ENCODE peak calls at places on chromosome 9, in six cellular contexts. One of them, this sample, is unnamed.
A peak's percentile ranks its signal among the peaks of the same experiment; 100 is the strongest.

GRCh38 chr9:122099271-122099869 is 6.3 kb upstream of the TTLL11 start:
- DNase-seq in K562: peak; percentile 88
- DNase-seq in endothelial cell of umbilical vein: peak; percentile 60
- DNase-seq in A549: peak; percentile 69
- DNase-seq in HepG2: peak; percentile 60
- DNase-seq in GM12878: no peak
- DNase-seq in this sample: peak; percentile 74

GRCh38 chr9:23677446-23677845 is 148.6 kb downstream of the ELAVL2 start:
- DNase-seq in K562: no peak
- DNase-seq in endothelial cell of umbilical vein: no peak
- DNase-seq in A549: no peak
- DNase-seq in HepG2: no peak
- DNase-seq in GM12878: no peak
- DNase-seq in this sample: no peak

GRCh38 chr9:118281787-118282186 is 577.6 kb downstream of the TLR4 start:
- DNase-seq in K562: no peak
- DNase-seq in endothelial cell of umbilical vein: no peak
- DNase-seq in A549: no peak
- DNase-seq in HepG2: no peak
- DNase-seq in GM12878: no peak
- DNase-seq in this sample: no peak

GRCh38 chr9:33709241-33709640 is 86.1 kb upstream of the PRSS3 start:
- DNase-seq in K562: no peak
- DNase-seq in endothelial cell of umbilical vein: no peak
- DNase-seq in A549: no peak
- DNase-seq in HepG2: no peak
- DNase-seq in GM12878: no peak
- DNase-seq in this sample: no peak

GRCh38 chr9:96327694-96328352 is 25.8 kb upstream of the HSD17B3 start:
- DNase-seq in K562: peak; percentile 67
- DNase-seq in endothelial cell of umbilical vein: peak; percentile 74
- DNase-seq in A549: peak; percentile 50
- DNase-seq in HepG2: peak; percentile 51
- DNase-seq in GM12878: peak; percentile 8
- DNase-seq in this sample: peak; percentile 53

GRCh38 chr9:88586452-88586851 is 51.5 kb downstream of the NXNL2 start:
- DNase-seq in K562: no peak
- DNase-seq in endothelial cell of umbilical vein: no peak
- DNase-seq in A549: no peak
- DNase-seq in HepG2: no peak
- DNase-seq in GM12878: no peak
- DNase-seq in this sample: no peak

GRCh38 chr9:83583151-83584014 is 39.6 kb upstream of the IDNK start:
- DNase-seq in K562: peak; percentile 49
- DNase-seq in endothelial cell of umbilical vein: peak; percentile 60
- DNase-seq in A549: peak; percentile 55
- DNase-seq in HepG2: peak; percentile 47
- DNase-seq in GM12878: no peak
- DNase-seq in this sample: peak; percentile 57

GRCh38 chr9:130468566-130468965 is 23.8 kb downstream of the ASS1 start:
- DNase-seq in K562: no peak
- DNase-seq in endothelial cell of umbilical vein: no peak
- DNase-seq in A549: no peak
- DNase-seq in HepG2: no peak
- DNase-seq in GM12878: no peak
- DNase-seq in this sample: no peak

GRCh38 chr9:21778300-21778699 is 24.1 kb upstream of the MTAP start:
- DNase-seq in K562: no peak
- DNase-seq in endothelial cell of umbilical vein: no peak
- DNase-seq in A549: no peak
- DNase-seq in HepG2: no peak
- DNase-seq in GM12878: no peak
- DNase-seq in this sample: no peak

GRCh38 chr9:134178394-134178780 is 14.0 kb upstream of the RNU6ATAC start:
- DNase-seq in K562: no peak
- DNase-seq in endothelial cell of umbilical vein: no peak
- DNase-seq in A549: no peak
- DNase-seq in HepG2: no peak
- DNase-seq in GM12878: no peak
- DNase-seq in this sample: no peak

GRCh38 chr9:7974335-7975005 is 174.9 kb upstream of the DMAC1 start:
- DNase-seq in K562: no peak
- DNase-seq in endothelial cell of umbilical vein: no peak
- DNase-seq in A549: no peak
- DNase-seq in HepG2: no peak
- DNase-seq in GM12878: peak; percentile 24
- DNase-seq in this sample: peak; percentile 84

GRCh38 chr9:89452561-89452960 is 45.4 kb downstream of the SEMA4D start:
- DNase-seq in K562: no peak
- DNase-seq in endothelial cell of umbilical vein: no peak
- DNase-seq in A549: no peak
- DNase-seq in HepG2: no peak
- DNase-seq in GM12878: no peak
- DNase-seq in this sample: no peak

GRCh38 chr9:38067611-38067891 is 1.5 kb downstream of the SHB start:
- DNase-seq in K562: peak; percentile 28
- DNase-seq in endothelial cell of umbilical vein: no peak
- DNase-seq in A549: no peak
- DNase-seq in HepG2: no peak
- DNase-seq in GM12878: no peak
- DNase-seq in this sample: no peak

GRCh38 chr9:104866186-104866585 is 61.8 kb downstream of the ABCA1 start:
- DNase-seq in K562: no peak
- DNase-seq in endothelial cell of umbilical vein: no peak
- DNase-seq in A549: no peak
- DNase-seq in HepG2: no peak
- DNase-seq in GM12878: no peak
- DNase-seq in this sample: no peak

GRCh38 chr9:18504707-18505106 is 30.8 kb downstream of the ADAMTSL1 start:
- DNase-seq in K562: no peak
- DNase-seq in endothelial cell of umbilical vein: no peak
- DNase-seq in A549: no peak
- DNase-seq in HepG2: no peak
- DNase-seq in GM12878: no peak
- DNase-seq in this sample: no peak

GRCh38 chr9:93081931-93082330 is 14.1 kb upstream of the CARD19 start:
- DNase-seq in K562: no peak
- DNase-seq in endothelial cell of umbilical vein: no peak
- DNase-seq in A549: no peak
- DNase-seq in HepG2: no peak
- DNase-seq in GM12878: no peak
- DNase-seq in this sample: no peak

DNA sequence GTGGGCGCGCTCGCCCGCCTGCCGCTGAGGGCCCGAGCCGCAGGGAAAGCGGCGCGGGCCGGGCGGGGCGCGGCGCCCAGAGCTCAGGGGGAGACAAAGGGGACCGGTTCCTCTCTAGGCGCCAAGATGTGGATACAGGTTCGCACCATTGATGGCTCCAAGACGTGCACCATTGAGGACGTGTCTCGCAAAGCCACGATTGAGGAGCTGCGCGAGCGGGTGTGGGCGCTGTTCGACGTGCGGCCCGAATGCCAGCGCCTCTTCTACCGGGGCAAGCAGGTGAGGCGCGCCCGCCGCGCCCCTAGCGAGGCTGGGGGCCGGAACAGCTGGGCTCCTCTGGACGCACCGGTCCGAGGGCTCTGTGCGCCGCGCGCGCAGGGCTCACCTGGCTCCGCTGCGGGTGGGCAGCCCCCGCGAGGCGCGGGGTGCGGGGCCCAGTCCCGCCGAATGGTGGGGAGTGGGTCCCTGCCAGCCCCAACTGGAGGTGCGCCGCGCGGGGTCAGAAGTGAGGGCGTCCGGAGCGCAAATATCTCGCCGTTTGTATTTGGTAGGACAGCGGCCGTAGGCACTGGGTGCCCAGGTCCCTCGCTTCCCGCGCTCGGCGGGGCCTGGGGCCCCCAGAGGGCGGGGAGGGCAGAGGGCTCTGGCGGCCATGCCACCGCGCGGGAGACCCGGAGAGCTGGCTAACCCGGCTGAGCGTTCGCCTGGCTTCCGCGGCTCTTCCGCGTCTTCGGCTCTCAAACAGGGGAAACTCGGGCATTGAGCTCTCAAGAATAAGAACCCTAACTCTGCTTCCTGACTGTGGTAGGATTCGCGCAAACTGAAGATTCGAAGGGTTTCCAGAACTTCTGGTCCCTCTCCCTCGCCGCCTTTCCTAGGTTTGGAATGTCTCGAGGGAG is 615 bp downstream of the UHRF2 start:
- DNase-seq in K562: peak; percentile 26
- DNase-seq in endothelial cell of umbilical vein: no peak
- DNase-seq in A549: peak; percentile 27
- DNase-seq in HepG2: no peak
- DNase-seq in GM12878: no peak
- DNase-seq in this sample: peak; percentile 70
- TF ChIP-seq POLR2A in K562: no peak
- TF ChIP-seq POLR2A in endothelial cell of umbilical vein: no peak
- TF ChIP-seq POLR2A in A549: no peak
- TF ChIP-seq POLR2A in HepG2: peak; percentile 5
- TF ChIP-seq POLR2A in GM12878: peak; percentile 12
- TF ChIP-seq POLR2A in this sample: no peak

GRCh38 chr9:73038613-73039012 is 85.8 kb upstream of the ALDH1A1 start:
- DNase-seq in K562: peak; percentile 53
- DNase-seq in endothelial cell of umbilical vein: no peak
- DNase-seq in A549: peak; percentile 77
- DNase-seq in HepG2: no peak
- DNase-seq in GM12878: no peak
- DNase-seq in this sample: no peak
- TF ChIP-seq MYC in K562: no peak
- TF ChIP-seq MYC in endothelial cell of umbilical vein: no peak
- TF ChIP-seq MYC in A549: no peak
- TF ChIP-seq MYC in HepG2: no peak
- TF ChIP-seq MYC in GM12878: no peak
- TF ChIP-seq MYC in this sample: no peak

GRCh38 chr9:127862075-127863011 is 7.9 kb upstream of the ENG start:
- DNase-seq in K562: peak; percentile 93
- DNase-seq in endothelial cell of umbilical vein: peak; percentile 77
- DNase-seq in A549: no peak
- DNase-seq in HepG2: no peak
- DNase-seq in GM12878: no peak
- DNase-seq in this sample: peak; percentile 95
- TF ChIP-seq POLR2A in K562: peak; percentile 62
- TF ChIP-seq POLR2A in endothelial cell of umbilical vein: no peak
- TF ChIP-seq POLR2A in A549: no peak
- TF ChIP-seq POLR2A in HepG2: no peak
- TF ChIP-seq POLR2A in GM12878: no peak
- TF ChIP-seq POLR2A in this sample: peak; percentile 14

DNA sequence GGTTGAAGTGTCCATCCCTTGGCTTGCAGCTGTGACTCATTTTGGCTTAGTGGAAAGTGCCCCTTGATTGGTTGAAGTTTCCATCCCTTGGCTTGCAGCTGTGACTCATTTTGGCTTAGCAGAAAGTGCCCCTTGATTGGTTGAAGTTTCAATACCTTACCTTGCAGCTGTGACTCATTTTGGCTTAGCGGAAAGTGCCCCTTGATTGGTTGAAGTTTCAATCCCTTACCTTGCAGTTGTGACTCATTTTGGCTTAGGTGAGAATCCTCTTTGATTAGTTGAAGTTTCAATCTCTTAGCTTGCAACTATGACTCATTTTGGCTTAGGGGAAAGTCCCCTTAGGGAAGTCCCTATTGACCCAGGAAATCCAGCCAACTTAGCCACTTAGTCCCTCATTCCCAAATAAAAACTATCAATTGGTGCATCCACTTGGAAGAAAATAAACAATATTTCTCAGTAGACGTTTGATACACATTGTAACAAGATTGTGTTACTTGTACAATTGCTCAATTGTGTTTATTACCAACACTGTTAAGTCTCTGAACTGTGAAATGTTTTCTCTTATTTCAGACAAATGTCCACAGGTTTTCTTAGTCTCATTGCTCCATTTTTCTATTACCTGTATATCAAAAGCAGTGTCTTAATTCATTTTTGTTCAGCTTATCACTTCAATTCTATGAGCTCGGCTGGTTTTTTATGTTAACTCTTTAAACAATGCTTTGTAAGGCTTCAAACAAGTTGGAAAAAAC is 2308.8 kb upstream of the ACO1 start:
- DNase-seq in K562: no peak
- DNase-seq in endothelial cell of umbilical vein: no peak
- DNase-seq in A549: peak; percentile 21
- DNase-seq in HepG2: peak; percentile 1
- DNase-seq in GM12878: peak; percentile 89
- DNase-seq in this sample: peak; percentile 45
- TF ChIP-seq MYC in K562: no peak
- TF ChIP-seq MYC in endothelial cell of umbilical vein: no peak
- TF ChIP-seq MYC in A549: no peak
- TF ChIP-seq MYC in HepG2: no peak
- TF ChIP-seq MYC in GM12878: no peak
- TF ChIP-seq MYC in this sample: no peak

GRCh38 chr9:114386886-114387677 is 700 bp downstream of the AKNA start:
- DNase-seq in K562: no peak
- DNase-seq in endothelial cell of umbilical vein: no peak
- DNase-seq in A549: no peak
- DNase-seq in HepG2: no peak
- DNase-seq in GM12878: no peak
- DNase-seq in this sample: peak; percentile 57

GRCh38 chr9:114389612-114390368 is 2.0 kb upstream of the AKNA start:
- DNase-seq in K562: no peak
- DNase-seq in endothelial cell of umbilical vein: no peak
- DNase-seq in A549: no peak
- DNase-seq in HepG2: no peak
- DNase-seq in GM12878: no peak
- DNase-seq in this sample: peak; percentile 44

GRCh38 chr9:114386361-114386885 is 1.4 kb downstream of the AKNA start:
- DNase-seq in K562: no peak
- DNase-seq in endothelial cell of umbilical vein: no peak
- DNase-seq in A549: no peak
- DNase-seq in HepG2: no peak
- DNase-seq in GM12878: no peak
- DNase-seq in this sample: peak; percentile 40

GRCh38 chr9:114388764-114389375 is 1.1 kb upstream of the AKNA start:
- DNase-seq in K562: no peak
- DNase-seq in endothelial cell of umbilical vein: no peak
- DNase-seq in A549: no peak
- DNase-seq in HepG2: no peak
- DNase-seq in GM12878: no peak
- DNase-seq in this sample: no peak

DNA sequence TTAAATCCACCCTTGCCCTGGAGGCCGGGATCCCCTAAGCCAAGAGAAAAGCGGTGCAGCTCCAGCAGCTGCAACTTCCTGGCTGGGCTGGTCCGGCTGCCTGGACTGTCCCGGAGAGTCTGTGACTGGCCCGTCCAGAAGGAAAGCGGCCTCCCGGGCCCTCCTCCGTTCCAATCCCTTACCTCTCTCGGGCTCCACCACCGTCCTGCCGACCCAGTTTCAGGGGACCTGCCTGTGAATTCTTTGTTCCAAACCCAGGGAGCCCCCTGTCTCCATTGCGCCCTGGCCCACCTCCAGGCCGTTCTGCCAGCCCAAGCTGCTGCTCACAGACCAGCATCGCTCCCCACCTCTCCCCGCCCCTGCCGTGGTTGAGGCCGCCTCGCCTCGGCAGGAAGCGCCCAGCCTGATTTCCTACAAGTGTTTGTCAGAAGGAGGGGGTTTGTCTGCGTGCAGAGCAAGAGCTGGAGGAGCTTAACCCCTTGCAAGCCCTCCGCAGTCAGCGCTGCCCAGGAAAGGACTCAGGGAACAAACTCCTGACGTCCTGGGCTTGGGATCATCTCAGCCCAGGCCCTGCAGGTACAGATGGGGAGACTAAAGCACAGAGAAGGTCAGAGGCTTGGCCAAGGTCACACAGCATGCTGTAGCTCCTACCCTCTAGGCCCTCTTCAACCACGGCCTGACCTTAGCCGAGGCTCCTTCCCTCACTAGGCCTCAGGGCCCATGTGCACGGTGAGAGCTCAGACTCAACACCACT is at the start of gene AKNA:
- DNase-seq in K562: no peak
- DNase-seq in endothelial cell of umbilical vein: peak; percentile 86
- DNase-seq in A549: no peak
- DNase-seq in HepG2: no peak
- DNase-seq in GM12878: no peak
- DNase-seq in this sample: peak; percentile 91
- TF ChIP-seq POLR2A in K562: no peak
- TF ChIP-seq POLR2A in endothelial cell of umbilical vein: peak; percentile 91
- TF ChIP-seq POLR2A in A549: no peak
- TF ChIP-seq POLR2A in HepG2: no peak
- TF ChIP-seq POLR2A in GM12878: peak; percentile 93
- TF ChIP-seq POLR2A in this sample: peak; percentile 61

This sample was measured in NB4.